ENCODE peak calls at places on chromosomes 6 and 20, in seven cellular contexts. V is activated CD4-positive, alpha-beta T cell treated with anti-CD3 and anti-CD28 coated beads, Interleukin-2, amount 50 U/mL, for 1 hour; P is AG20443; X is epithelial cell of esophagus; S is pancreas; G is RPMI7951; W is adipocyte. J is an unnamed sample.

GRCh38 chr6:24009319-24009718 is 116.7 kb upstream of the NRSN1 start:
- DNase-seq in V (no peak), G (no peak), W (no peak), S (no peak), X (no peak), P (no peak), J (no peak)

GRCh38 chr6:98836025-98836961 is 1.9 kb downstream of the POU3F2 start:
- DNase-seq in S (no peak), G (no peak), X (no peak), W (no peak), P (no peak), V (no peak), J (no peak)

GRCh38 chr6:150029749-150030148 is 4.4 kb upstream of the RAET1L start:
- DNase-seq in G (no peak), P (no peak), S (no peak), V (no peak), X (no peak), W (no peak), J (no peak)

GRCh38 chr20:51042064-51042463 is 19.2 kb upstream of the KCNG1 start:
- DNase-seq in W (no peak), G (no peak), S (no peak), X (peak; percentile 89), P (no peak), V (no peak), J (no peak)

GRCh38 chr6:43278524-43279078 is 19.5 kb upstream of the SLC22A7 start:
- DNase-seq in S (no peak), W (peak; percentile 33), V (no peak), P (peak; percentile 63), G (no peak), X (peak; percentile 37), J (no peak)

GRCh38 chr6:152206072-152206818 is 398.8 kb downstream of the ESR1 start:
- DNase-seq in W (peak; percentile 19), X (peak; percentile 30), P (peak; percentile 18), G (peak; percentile 41), V (peak; percentile 48), S (peak; percentile 18), J (no peak)

GRCh38 chr20:61549865-61550264 is 297.8 kb downstream of the CDH4 start:
- DNase-seq in S (no peak), G (no peak), W (no peak), X (no peak), V (no peak), P (no peak), J (no peak)

GRCh38 chr20:49646126-49646525 is 67.6 kb downstream of the B4GALT5 start:
- DNase-seq in P (peak; percentile 53), G (peak; percentile 29), W (peak; percentile 52), S (no peak), V (no peak), X (peak; percentile 50), J (no peak)

GRCh38 chr6:139736507-139736906 is 362.1 kb upstream of the CITED2 start:
- DNase-seq in G (no peak), V (no peak), S (no peak), W (no peak), P (no peak), X (no peak), J (no peak)

GRCh38 chr20:48238326-48238725 is 453.0 kb upstream of the SULF2 start:
- DNase-seq in S (no peak), P (peak; percentile 62), G (peak; percentile 72), W (no peak), X (peak; percentile 8), V (no peak), J (no peak)

GRCh38 chr20:50172347-50173013 is 18.1 kb upstream of the CEBPB start:
- DNase-seq in V (no peak), G (no peak), X (peak; percentile 56), P (peak; percentile 92), S (peak; percentile 77), W (peak; percentile 86), J (no peak)

GRCh38 chr6:27814665-27815424 is 97.4 kb downstream of the OR2B2 start:
- DNase-seq in P (peak; percentile 78), G (peak; percentile 97), W (peak; percentile 93), S (peak; percentile 46), X (peak; percentile 97), V (peak; percentile 70), J (peak; percentile 92)

GRCh38 chr6:44046516-44047178 is 80.6 kb downstream of the MRPL14 start:
- DNase-seq in G (no peak), P (no peak), W (no peak), S (no peak), X (no peak), V (no peak), J (no peak)

GRCh38 chr6:28269492-28269891 is 2.5 kb downstream of the ZSCAN26 start:
- DNase-seq in P (peak; percentile 74), V (no peak), W (peak; percentile 76), G (peak; percentile 89), S (no peak), X (peak; percentile 86), J (no peak)

GRCh38 chr6:34132486-34133185 is 13.3 kb downstream of the GRM4 start:
- DNase-seq in P (peak; percentile 57), W (peak; percentile 54), X (peak; percentile 57), V (peak; percentile 43), S (peak; percentile 19), G (peak; percentile 38), J (no peak)

GRCh38 chr6:31495580-31495979 is 2.4 kb upstream of the MICB start:
- DNase-seq in W (peak; percentile 61), G (peak; percentile 65), X (peak; percentile 45), P (no peak), S (no peak), V (no peak), J (no peak)

GRCh38 chr20:60295214-60295613 is 337.0 kb downstream of the CDH26 start:
- DNase-seq in W (no peak), V (no peak), S (no peak), P (no peak), G (peak; percentile 28), X (peak; percentile 72), J (no peak)

GRCh38 chr20:47334022-47334551 is 22.4 kb downstream of the ZMYND8 start:
- DNase-seq in P (peak; percentile 59), S (no peak), V (no peak), X (peak; percentile 93), W (peak; percentile 91), G (peak; percentile 99), J (no peak)

GRCh38 chr20:19460386-19460785 is 247.9 kb downstream of the SLC24A3 start:
- DNase-seq in S (no peak), V (no peak), X (no peak), W (peak; percentile 35), G (peak; percentile 97), P (peak; percentile 29), J (no peak)

GRCh38 chr6:149112976-149113375 is 204.5 kb upstream of the TAB2 start:
- DNase-seq in X (no peak), W (no peak), P (no peak), V (no peak), G (no peak), S (no peak), J (no peak)

GRCh38 chr20:54219751-54220426 is 12.0 kb downstream of the PFDN4 start:
- DNase-seq in V (no peak), S (no peak), G (peak; percentile 52), P (peak; percentile 41), X (peak; percentile 61), W (peak; percentile 85), J (no peak)

GRCh38 chr6:136338486-136338885 is 48.8 kb upstream of the BCLAF1 start:
- DNase-seq in S (no peak), G (no peak), P (no peak), V (no peak), X (no peak), W (no peak), J (no peak)

GRCh38 chr20:64115171-64115911 is 8.0 kb upstream of the NPBWR2 start:
- DNase-seq in X (no peak), W (no peak), V (no peak), G (no peak), S (no peak), P (no peak), J (no peak)

GRCh38 chr6:150573041-150573681 is 26.5 kb upstream of the PLEKHG1 start:
- DNase-seq in S (no peak), G (no peak), W (no peak), X (no peak), P (no peak), V (no peak), J (peak; percentile 52)

GRCh38 chr20:52313335-52313963 is 121.9 kb upstream of the ZFP64 start:
- DNase-seq in S (peak; percentile 25), W (peak; percentile 20), V (no peak), P (peak; percentile 82), X (peak; percentile 49), G (peak; percentile 64), J (no peak)

GRCh38 chr6:3749991-3750323 is 1.6 kb downstream of the PXDC1 start:
- DNase-seq in S (peak; percentile 67), P (peak; percentile 62), G (peak; percentile 79), W (peak; percentile 75), V (no peak), X (peak; percentile 87), J (no peak)

GRCh38 chr6:12870033-12870432 is 153.5 kb downstream of the PHACTR1 start:
- DNase-seq in G (no peak), X (no peak), V (no peak), S (no peak), P (no peak), W (no peak), J (no peak)

GRCh38 chr6:25053875-25054371 is 118.2 kb upstream of the RIPOR2 start:
- DNase-seq in W (peak; percentile 83), S (no peak), V (no peak), G (peak; percentile 63), X (no peak), P (peak; percentile 66), J (no peak)

GRCh38 chr6:27865952-27866369 is 46.2 kb downstream of the OR2B2 start:
- DNase-seq in G (no peak), W (peak; percentile 37), S (no peak), V (peak; percentile 13), X (peak; percentile 28), P (no peak), J (no peak)

GRCh38 chr20:4083103-4083864 is 67.9 kb upstream of the RNF24 start:
- DNase-seq in W (peak; percentile 30), P (no peak), V (no peak), X (no peak), G (peak; percentile 90), S (no peak), J (no peak)

J was measured in CMK.